ENCODE peak calls at places on chromosome 9, in four cellular contexts. C, V, H and G are unnamed samples.

GRCh38 chr9:98927724-98928123 is 16.0 kb upstream of the COL15A1 start:
- DNase-seq in C (no peak), V (no peak), H (peak; percentile 12), G (no peak)

GRCh38 chr9:93965830-93966577 is 10.8 kb upstream of the BARX1 start:
- DNase-seq in C (peak; percentile 23), V (peak; percentile 79), H (no peak), G (no peak)

GRCh38 chr9:127347831-127348699 is 48.9 kb upstream of the SLC2A8 start:
- DNase-seq in C (no peak), V (no peak), H (no peak), G (no peak)

GRCh38 chr9:127305450-127306226 is 41.1 kb downstream of the GARNL3 start:
- DNase-seq in C (no peak), V (peak; percentile 43), H (no peak), G (no peak)

GRCh38 chr9:127316586-127317383 is 52.2 kb downstream of the GARNL3 start:
- DNase-seq in C (peak; percentile 32), V (no peak), H (no peak), G (no peak)

GRCh38 chr9:14353222-14354056 is 39.5 kb upstream of the NFIB start:
- DNase-seq in C (peak; percentile 82), V (peak; percentile 92), H (peak; percentile 93), G (peak; percentile 97)

GRCh38 chr9:92600742-92601261 is 65.0 kb upstream of the ECM2 start:
- DNase-seq in C (peak; percentile 8), V (no peak), H (no peak), G (no peak)

GRCh38 chr9:133572821-133573361 is 36.3 kb downstream of the FAM163B start:
- DNase-seq in C (no peak), V (no peak), H (no peak), G (no peak)

GRCh38 chr9:34961574-34962480 is 3.7 kb downstream of the PHF24 start:
- DNase-seq in C (peak; percentile 41), V (no peak), H (no peak), G (no peak)

GRCh38 chr9:99130069-99130468 is 25.2 kb downstream of the TGFBR1 start:
- DNase-seq in C (no peak), V (no peak), H (no peak), G (no peak)

GRCh38 chr9:80701061-80701460 is 988.3 kb downstream of the TLE1 start:
- DNase-seq in C (no peak), V (no peak), H (no peak), G (no peak)

GRCh38 chr9:98973546-98973921 is 29.8 kb downstream of the COL15A1 start:
- DNase-seq in C (no peak), V (no peak), H (no peak), G (no peak)

GRCh38 chr9:133403766-133404439 is 13.9 kb downstream of the REXO4 start:
- DNase-seq in C (peak; percentile 51), V (peak; percentile 81), H (peak; percentile 47), G (no peak)

GRCh38 chr9:124449381-124450151 is 685 bp upstream of the ADGRD2 start:
- DNase-seq in C (no peak), V (no peak), H (no peak), G (no peak)

GRCh38 chr9:88942411-88942810 is 48.9 kb upstream of the S1PR3 start:
- DNase-seq in C (no peak), V (no peak), H (no peak), G (no peak)

GRCh38 chr9:122179690-122180074 is 20.0 kb downstream of the MORN5 start:
- DNase-seq in C (peak; percentile 68), V (no peak), H (no peak), G (no peak)

GRCh38 chr9:121581775-121582600 is 69.4 kb upstream of the DAB2IP start:
- DNase-seq in C (no peak), V (peak; percentile 58), H (peak; percentile 75), G (peak; percentile 33)

GRCh38 chr9:13279284-13280162 is at the start of gene MPDZ:
- DNase-seq in C (peak; percentile 48), V (peak; percentile 79), H (peak; percentile 89), G (peak; percentile 81)

GRCh38 chr9:35051069-35051967 is 21.1 kb downstream of the VCP start:
- DNase-seq in C (peak; percentile 61), V (peak; percentile 61), H (peak; percentile 60), G (peak; percentile 59)

GRCh38 chr9:136089697-136090045 is 5.4 kb downstream of the NACC2 start:
- DNase-seq in C (peak; percentile 35), V (no peak), H (no peak), G (no peak)

GRCh38 chr9:6771722-6772121 is 13.9 kb downstream of the KDM4C start:
- DNase-seq in C (no peak), V (peak; percentile 92), H (no peak), G (no peak)

GRCh38 chr9:38724749-38725148 is 4.8 kb upstream of the FAM240B start:
- DNase-seq in C (no peak), V (no peak), H (no peak), G (no peak)

GRCh38 chr9:78921341-78921740 is 624.4 kb downstream of the PSAT1 start:
- DNase-seq in C (no peak), V (no peak), H (no peak), G (no peak)

GRCh38 chr9:129554649-129555048 is 66.3 kb downstream of the C9orf50 start:
- DNase-seq in C (no peak), V (no peak), H (peak; percentile 36), G (no peak)

GRCh38 chr9:13863112-13863511 is 450.8 kb downstream of the NFIB start:
- DNase-seq in C (no peak), V (no peak), H (no peak), G (peak; percentile 7)

GRCh38 chr9:35859310-35859994 is 10.7 kb downstream of the OR13J1 start:
- DNase-seq in C (peak; percentile 34), V (no peak), H (no peak), G (no peak)

GRCh38 chr9:96649620-96650323 is 5.3 kb downstream of the PRXL2C start:
- DNase-seq in C (no peak), V (no peak), H (no peak), G (no peak)

GRCh38 chr9:68750786-68751185 is 45.7 kb downstream of the PIP5K1B start:
- DNase-seq in C (peak; percentile 6), V (no peak), H (peak; percentile 37), G (no peak)

GRCh38 chr9:134134949-134135342 is 936 bp upstream of the WDR5 start:
- DNase-seq in C (peak; percentile 13), V (peak; percentile 49), H (no peak), G (no peak)

GRCh38 chr9:16337322-16338029 is 533.0 kb downstream of the BNC2 start:
- DNase-seq in C (peak; percentile 96), V (no peak), H (no peak), G (no peak)

GRCh38 chr9:113454914-113455761 is 8.4 kb upstream of the RGS3 start:
- DNase-seq in C (peak; percentile 39), V (no peak), H (peak; percentile 37), G (no peak)

GRCh38 chr9:89115426-89115825 is 63.2 kb downstream of the SHC3 start:
- DNase-seq in C (no peak), V (no peak), H (no peak), G (no peak)

GRCh38 chr9:133086894-133087293 is 25.1 kb downstream of the CEL start:
- DNase-seq in C (no peak), V (no peak), H (no peak), G (no peak)

GRCh38 chr9:124270504-124271335 is 13.0 kb downstream of the NEK6 start:
- DNase-seq in C (no peak), V (no peak), H (no peak), G (no peak)

GRCh38 chr9:97873877-97874276 is 20.9 kb downstream of the FOXE1 start:
- DNase-seq in C (peak; percentile 73), V (no peak), H (no peak), G (no peak)

GRCh38 chr9:128724744-128725211 is 851 bp upstream of the ZDHHC12 start:
- DNase-seq in C (peak; percentile 72), V (peak; percentile 97), H (peak; percentile 90), G (peak; percentile 49)

GRCh38 chr9:37574241-37574721 is 1.9 kb downstream of the FBXO10 start:
- DNase-seq in C (no peak), V (peak; percentile 32), H (peak; percentile 76), G (no peak)

GRCh38 chr9:82555408-82555807 is 507.5 kb downstream of the RASEF start:
- DNase-seq in C (no peak), V (no peak), H (no peak), G (no peak)

DNA sequence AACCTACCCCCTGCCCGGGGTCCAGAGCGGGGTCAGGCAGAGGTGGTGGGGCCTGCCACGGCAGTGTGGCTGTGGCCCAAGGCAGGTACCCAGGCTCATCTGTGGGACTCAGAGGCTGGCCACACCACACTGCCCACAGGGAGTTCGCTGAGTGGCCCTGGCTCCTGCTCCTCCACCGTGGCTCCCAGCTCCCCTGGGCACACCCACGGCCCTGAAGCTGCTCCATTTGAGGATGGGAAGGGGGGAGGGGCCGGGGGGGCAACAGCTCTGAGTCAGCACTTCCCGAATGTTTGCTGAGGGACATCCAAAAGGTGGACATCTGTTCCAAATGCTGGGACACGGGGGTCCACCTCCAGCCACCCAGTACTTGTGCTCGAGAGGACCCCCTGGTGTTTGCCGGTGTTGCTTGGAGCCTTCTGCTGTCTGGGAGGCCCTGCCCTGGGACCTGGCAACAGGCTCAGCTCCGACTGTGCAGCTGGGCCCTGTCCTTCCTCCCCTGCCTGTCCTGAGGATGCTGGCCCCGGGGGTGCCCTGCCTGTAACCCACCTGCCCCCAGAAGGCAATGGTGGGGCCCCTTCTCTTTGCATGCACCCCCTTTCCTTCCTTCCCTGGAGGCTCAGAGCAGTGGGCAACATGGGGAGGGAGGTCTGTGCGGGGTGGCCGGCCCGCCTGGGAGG is 2.5 kb upstream of the NRARP start:
- DNase-seq in C (no peak), V (peak; percentile 30), H (peak; percentile 27), G (peak; percentile 42)
- TF ChIP-seq CTCF in C (no peak), V (no peak), H (no peak), G (no peak)

DNA sequence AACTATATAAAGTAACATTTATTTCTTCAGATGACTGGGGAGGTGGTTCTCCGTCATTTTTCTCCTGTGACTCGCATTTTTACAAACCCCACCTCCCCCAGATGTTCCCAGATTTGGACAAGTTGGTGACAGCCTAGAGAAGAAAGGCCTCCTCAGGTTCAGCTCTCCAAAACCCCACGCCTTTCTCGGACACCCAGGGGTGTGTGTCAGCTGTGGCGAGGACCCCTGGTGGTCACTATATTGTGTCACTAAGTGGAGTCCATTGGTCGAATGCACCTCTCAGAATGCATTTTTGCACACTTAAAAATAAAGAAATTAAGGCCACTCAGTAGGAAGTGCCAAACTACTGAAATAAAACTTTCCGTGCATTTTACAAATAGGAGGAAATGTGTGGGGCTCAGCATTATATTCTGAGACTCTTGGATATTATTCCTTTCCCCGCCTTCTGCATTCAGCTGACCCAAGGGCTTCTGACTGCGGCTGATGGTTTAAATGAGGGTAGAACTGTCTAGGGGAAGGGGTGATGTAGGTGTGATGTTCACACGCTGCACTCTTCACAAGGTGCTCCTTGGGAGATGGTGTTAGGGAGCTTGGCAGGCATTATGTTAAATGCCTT is 47.6 kb downstream of the ACO1 start:
- DNase-seq in C (peak; percentile 36), V (peak; percentile 43), H (peak; percentile 56), G (peak; percentile 58)
- TF ChIP-seq CTCF in C (peak; percentile 63), V (peak; percentile 67), H (peak; percentile 61), G (peak; percentile 62)

GRCh38 chr9:31996331-31996730 is 388.1 kb upstream of the ACO1 start:
- DNase-seq in C (peak; percentile 9), V (no peak), H (peak; percentile 18), G (no peak)
- TF ChIP-seq CTCF in C (peak; percentile 35), V (peak; percentile 59), H (peak; percentile 36), G (no peak)

DNA sequence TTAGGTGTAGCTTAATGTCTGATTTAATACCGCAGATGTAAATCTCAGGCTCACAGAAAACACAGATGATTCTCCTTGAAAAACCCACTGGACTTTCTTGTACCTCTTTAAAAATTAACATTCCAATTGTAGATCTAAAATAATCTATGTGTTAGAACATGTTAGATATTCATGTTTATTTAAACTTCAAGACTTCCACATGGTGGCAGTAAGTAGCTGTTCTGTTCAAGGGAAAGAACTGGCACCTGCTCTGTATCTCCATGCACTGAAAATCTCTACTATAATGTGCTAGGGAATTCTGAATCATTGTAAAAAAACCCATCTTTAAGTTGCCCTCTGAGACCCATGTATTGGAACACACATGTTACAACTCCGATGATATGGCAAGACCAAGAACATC is 366.9 kb downstream of the DMRTA1 start:
- DNase-seq in C (no peak), V (no peak), H (peak; percentile 53), G (no peak)
- TF ChIP-seq CTCF in C (no peak), V (peak; percentile 66), H (peak; percentile 63), G (peak; percentile 22)